ENCODE peak calls at places on chromosomes 3 and 15, in six cellular contexts. O is B cell, X is endodermal cell, Q is suprapubic skin, R is NCI-H69, K is ovary. U is an unnamed sample.

GRCh38 chr3:123984957-123985356 is 7.0 kb downstream of the ROPN1 start:
- DNase-seq in O (no peak), X (no peak), Q (no peak), R (peak), K (no peak), U (no peak)

GRCh38 chr3:146163584-146163983 is 2.6 kb upstream of the PLOD2 start:
- DNase-seq in O (no peak), X (no peak), Q (no peak), R (no peak), K (no peak), U (peak)

GRCh38 chr3:130800829-130801228 is 54.2 kb upstream of the PIK3R4 start:
- DNase-seq in O (no peak), X (no peak), Q (no peak), R (no peak), K (no peak), U (no peak)

GRCh38 chr3:64150527-64151238 is 74.6 kb downstream of the PRICKLE2 start:
- DNase-seq in O (no peak), X (no peak), Q (no peak), R (peak), K (no peak), U (no peak)

GRCh38 chr3:30141927-30142326 is 464.5 kb upstream of the TGFBR2 start:
- DNase-seq in O (no peak), X (no peak), Q (no peak), R (peak), K (no peak), U (no peak)

GRCh38 chr15:80721476-80721875 is 26.4 kb downstream of the ABHD17C start:
- DNase-seq in O (no peak), X (no peak), Q (no peak), R (no peak), K (no peak), U (no peak)

GRCh38 chr3:45693941-45694521 is 4.8 kb downstream of the SACM1L start:
- DNase-seq in O (no peak), X (no peak), Q (no peak), R (no peak), K (no peak), U (no peak)

GRCh38 chr3:169787791-169788190 is 14.6 kb downstream of the MYNN start:
- DNase-seq in O (no peak), X (no peak), Q (no peak), R (no peak), K (no peak), U (no peak)

GRCh38 chr3:179973931-179974361 is 62.8 kb downstream of the PEX5L start:
- DNase-seq in O (no peak), X (peak), Q (no peak), R (peak), K (no peak), U (no peak)

GRCh38 chr3:33174095-33174494 is 44.5 kb downstream of the SUSD5 start:
- DNase-seq in O (no peak), X (no peak), Q (no peak), R (no peak), K (no peak), U (no peak)

GRCh38 chr15:25183581-25184330 is 229.0 kb downstream of the SNRPN start:
- DNase-seq in O (peak), X (peak), Q (no peak), R (no peak), K (peak), U (no peak)

GRCh38 chr3:49712631-49713317 is 6.7 kb downstream of the AMIGO3 start:
- DNase-seq in O (no peak), X (no peak), Q (no peak), R (no peak), K (no peak), U (no peak)

GRCh38 chr3:179806177-179806576 is 153.3 kb downstream of the USP13 start:
- DNase-seq in O (no peak), X (no peak), Q (no peak), R (no peak), K (no peak), U (no peak)

GRCh38 chr3:105933871-105934270 is 65.1 kb upstream of the CBLB start:
- DNase-seq in O (no peak), X (no peak), Q (no peak), R (no peak), K (no peak), U (no peak)

GRCh38 chr3:49803464-49804140 is 541 bp downstream of the INKA1 start:
- DNase-seq in O (peak), X (no peak), Q (peak), R (peak), K (no peak), U (no peak)

GRCh38 chr3:134387293-134387692 is 13.0 kb upstream of the AMOTL2 start:
- DNase-seq in O (no peak), X (no peak), Q (no peak), R (no peak), K (no peak), U (no peak)

GRCh38 chr15:46450112-46450809 is 815.4 kb downstream of the SQOR start:
- DNase-seq in O (no peak), X (no peak), Q (no peak), R (no peak), K (no peak), U (no peak)

GRCh38 chr3:149454746-149455145 is 19.8 kb upstream of the TM4SF4 start:
- DNase-seq in O (no peak), X (no peak), Q (no peak), R (no peak), K (no peak), U (no peak)

GRCh38 chr15:48352474-48353072 is 21.3 kb downstream of the DUT start:
- DNase-seq in O (peak), X (peak), Q (no peak), R (peak), K (no peak), U (no peak)

GRCh38 chr15:61715082-61715481 is 345.2 kb downstream of the VPS13C start:
- DNase-seq in O (no peak), X (no peak), Q (no peak), R (peak), K (no peak), U (no peak)

GRCh38 chr3:186318135-186318534 is 43.9 kb downstream of the DGKG start:
- DNase-seq in O (no peak), X (peak), Q (no peak), R (no peak), K (no peak), U (no peak)

GRCh38 chr3:7204848-7205156 is 343.9 kb downstream of the GRM7 start:
- DNase-seq in O (no peak), X (no peak), Q (no peak), R (no peak), K (no peak), U (no peak)

GRCh38 chr3:51311055-51311454 is 74.0 kb upstream of the MANF start:
- DNase-seq in O (no peak), X (no peak), Q (no peak), R (peak), K (no peak), U (no peak)

GRCh38 chr3:39196671-39197446 is 4.5 kb upstream of the XIRP1 start:
- DNase-seq in O (no peak), X (peak), Q (no peak), R (peak), K (no peak), U (no peak)

GRCh38 chr3:49017978-49018706 is at the start of gene DALRD3:
- DNase-seq in O (peak), X (peak), Q (peak), R (peak), K (peak), U (no peak)

GRCh38 chr15:75230016-75230343 is 28.2 kb upstream of the GOLGA6C start:
- DNase-seq in O (no peak), X (no peak), Q (no peak), R (no peak), K (no peak), U (no peak)